ENCODE peak calls at places on chromosomes 3 and 15, in eight cellular contexts. R is NCI-H345, J is HFF-Myc, Z is T-cell, K is NCI-H2081 treated with DMSO at 0.1 percent for 48 hours, A is lower leg skin, L is tibial nerve, T is tibial artery. E is an unnamed sample.
A peak's percentile ranks its signal among the peaks of the same experiment; 100 is the strongest.

GRCh38 chr3:140942221-140943104 is 827 bp downstream of the SLC25A36 start:
- DNase-seq in R (peak; percentile 10), J (no peak), Z (peak; percentile 20), K (no peak), A (peak; percentile 27), L (peak; percentile 17), T (peak; percentile 50), E (peak; percentile 85)

GRCh38 chr3:156161172-156161571 is 40.8 kb downstream of the KCNAB1 start:
- DNase-seq in R (peak; percentile 8), J (no peak), Z (peak; percentile 26), K (peak; percentile 29), A (no peak), L (no peak), T (no peak), E (no peak)

GRCh38 chr3:176948123-176948522 is 249.2 kb downstream of the TBL1XR1 start:
- DNase-seq in R (no peak), J (no peak), Z (no peak), K (no peak), A (no peak), L (no peak), T (no peak), E (no peak)

GRCh38 chr3:45100998-45101407 is 45.2 kb downstream of the CDCP1 start:
- DNase-seq in R (no peak), J (no peak), Z (no peak), K (no peak), A (no peak), L (no peak), T (no peak), E (peak; percentile 73)

GRCh38 chr15:75578948-75579908 is at the start of gene PTPN9:
- DNase-seq in R (peak; percentile 86), J (no peak), Z (peak; percentile 46), K (peak; percentile 29), A (peak; percentile 59), L (peak; percentile 70), T (peak; percentile 80), E (peak; percentile 95)

GRCh38 chr3:148957586-148957985 is 33.8 kb upstream of the GYG1 start:
- DNase-seq in R (no peak), J (no peak), Z (no peak), K (no peak), A (no peak), L (no peak), T (no peak), E (no peak)

GRCh38 chr3:160697628-160698382 is 20.8 kb downstream of the ARL14 start:
- DNase-seq in R (no peak), J (no peak), Z (no peak), K (no peak), A (no peak), L (no peak), T (no peak), E (peak; percentile 60)

GRCh38 chr3:132788299-132788698 is 66.1 kb upstream of the NPHP3 start:
- DNase-seq in R (peak; percentile 0), J (peak; percentile 38), Z (no peak), K (no peak), A (peak; percentile 25), L (peak; percentile 64), T (peak; percentile 49), E (peak; percentile 95)

GRCh38 chr15:71080705-71081104 is 34.6 kb upstream of the THSD4 start:
- DNase-seq in R (no peak), J (peak; percentile 43), Z (no peak), K (no peak), A (no peak), L (no peak), T (peak; percentile 34), E (peak; percentile 55)

GRCh38 chr3:195711813-195712534 is 8.8 kb upstream of the MUC20 start:
- DNase-seq in R (no peak), J (no peak), Z (no peak), K (no peak), A (no peak), L (no peak), T (no peak), E (no peak)